ENCODE peak calls at places on chromosomes 5 and 9, in ten cellular contexts. O is endothelial cell; M is breast epithelium; P is GM13976; V is stomach; W is tibial artery; Q is bronchial epithelial cell; D is fibroblast of the aortic adventitia; H is heart left ventricle; R is CD4-positive, alpha-beta T cell. T is an unnamed sample.

GRCh38 chr5:150489358-150490295 is 18.3 kb upstream of the NDST1 start:
- DNase-seq in O (no peak), M (no peak), P (peak), V (no peak), W (no peak), Q (no peak), D (no peak), H (no peak), R (no peak), T (peak)

GRCh38 chr5:32628049-32628803 is 42.9 kb downstream of the SUB1 start:
- DNase-seq in O (no peak), M (no peak), P (no peak), V (no peak), W (no peak), Q (no peak), D (peak), H (no peak), R (no peak), T (no peak)

GRCh38 chr9:93452710-93453046 is 703 bp downstream of the FAM120AOS start:
- DNase-seq in O (no peak), M (no peak), P (no peak), V (peak), W (no peak), Q (no peak), D (no peak), H (peak), R (no peak), T (peak)

GRCh38 chr5:150001660-150002493 is 1.3 kb downstream of the HMGXB3 start:
- DNase-seq in O (peak), M (no peak), P (peak), V (peak), W (peak), Q (peak), D (peak), H (peak), R (peak), T (no peak)

GRCh38 chr5:153233933-153234332 is 256.5 kb upstream of the GRIA1 start:
- DNase-seq in O (no peak), M (no peak), P (no peak), V (no peak), W (no peak), Q (no peak), D (no peak), H (no peak), R (no peak), T (no peak)

GRCh38 chr9:12916037-12916436 is 141.2 kb downstream of the LURAP1L start:
- DNase-seq in O (no peak), M (no peak), P (no peak), V (no peak), W (no peak), Q (no peak), D (peak), H (no peak), R (no peak), T (no peak)

GRCh38 chr9:114742947-114743346 is 61.0 kb upstream of the TEX48 start:
- DNase-seq in O (no peak), M (no peak), P (no peak), V (no peak), W (no peak), Q (peak), D (peak), H (no peak), R (no peak), T (no peak)

GRCh38 chr5:122120493-122120892 is 8.9 kb upstream of the ZNF474 start:
- DNase-seq in O (no peak), M (no peak), P (no peak), V (no peak), W (no peak), Q (no peak), D (no peak), H (no peak), R (no peak), T (no peak)

GRCh38 chr5:1565737-1566734 is 42.3 kb upstream of the LPCAT1 start:
- DNase-seq in O (no peak), M (no peak), P (no peak), V (no peak), W (no peak), Q (no peak), D (no peak), H (no peak), R (no peak), T (no peak)

GRCh38 chr9:109141375-109141774 is 21.6 kb upstream of the TMEM245 start:
- DNase-seq in O (no peak), M (no peak), P (no peak), V (no peak), W (no peak), Q (no peak), D (no peak), H (no peak), R (no peak), T (no peak)

GRCh38 chr9:109145062-109145461 is 22.0 kb downstream of the FRRS1L start:
- DNase-seq in O (no peak), M (no peak), P (no peak), V (no peak), W (no peak), Q (no peak), D (no peak), H (no peak), R (no peak), T (no peak)

GRCh38 chr9:109138421-109138820 is 18.7 kb upstream of the TMEM245 start:
- DNase-seq in O (no peak), M (no peak), P (no peak), V (no peak), W (no peak), Q (no peak), D (no peak), H (no peak), R (no peak), T (no peak)

GRCh38 chr9:109139851-109140250 is 20.1 kb upstream of the TMEM245 start:
- DNase-seq in O (no peak), M (no peak), P (no peak), V (no peak), W (no peak), Q (peak), D (no peak), H (no peak), R (no peak), T (no peak)

GRCh38 chr9:109143881-109144562 is 23.0 kb downstream of the FRRS1L start:
- DNase-seq in O (no peak), M (no peak), P (peak), V (no peak), W (no peak), Q (peak), D (peak), H (no peak), R (no peak), T (no peak)
- TF ChIP-seq CTCF in O (peak), M (no peak), P (no peak), V (no peak), W (no peak), Q (peak), D (peak), H (no peak), R (no peak), T (peak)

GRCh38 chr9:136439550-136440408 is at the start of gene INPP5E:
- DNase-seq in O (peak), M (peak), P (peak), V (peak), W (peak), Q (peak), D (peak), H (peak), R (peak), T (peak)

GRCh38 chr9:136437430-136437829 is 2.2 kb downstream of the INPP5E start:
- DNase-seq in O (no peak), M (no peak), P (no peak), V (no peak), W (no peak), Q (peak), D (peak), H (no peak), R (no peak), T (no peak)

GRCh38 chr9:136438909-136439549 is 616 bp downstream of the INPP5E start:
- DNase-seq in O (peak), M (no peak), P (peak), V (no peak), W (no peak), Q (peak), D (peak), H (no peak), R (peak), T (peak)

GRCh38 chr9:136437839-136438547 is 1.7 kb downstream of the INPP5E start:
- DNase-seq in O (no peak), M (no peak), P (no peak), V (no peak), W (no peak), Q (peak), D (peak), H (no peak), R (peak), T (no peak)

DNA sequence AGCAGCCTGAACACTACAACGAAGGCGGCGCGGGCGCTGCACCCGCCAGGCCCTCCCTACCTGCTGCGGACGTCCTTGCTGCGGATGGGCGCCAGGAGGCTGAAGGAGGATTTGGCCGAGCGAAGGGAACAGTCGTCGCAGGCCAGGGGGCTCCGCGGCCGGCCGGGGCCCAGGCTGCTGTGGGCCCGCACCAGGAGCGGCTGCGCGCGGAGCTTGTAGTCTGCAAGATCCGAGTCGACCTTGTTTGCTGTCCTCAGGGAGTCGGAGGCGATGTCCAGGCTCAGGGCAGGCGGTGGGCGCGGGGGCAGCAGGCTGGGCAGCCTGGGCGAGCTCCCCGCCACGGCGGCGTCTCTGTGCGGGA is 1.1 kb downstream of the INPP5E start:
- DNase-seq in O (peak), M (no peak), P (peak), V (no peak), W (no peak), Q (peak), D (peak), H (no peak), R (no peak), T (no peak)
- TF ChIP-seq CTCF in O (no peak), M (no peak), P (no peak), V (no peak), W (no peak), Q (no peak), D (no peak), H (no peak), R (no peak), T (no peak)

GRCh38 chr5:143214458-143214857 is 189.0 kb downstream of the NR3C1 start:
- DNase-seq in O (no peak), M (no peak), P (no peak), V (no peak), W (no peak), Q (no peak), D (no peak), H (no peak), R (no peak), T (no peak)

GRCh38 chr5:143214890-143215289 is 188.6 kb downstream of the NR3C1 start:
- DNase-seq in O (no peak), M (no peak), P (no peak), V (no peak), W (no peak), Q (no peak), D (no peak), H (no peak), R (no peak), T (no peak)

GRCh38 chr5:143213231-143213850 is 190.1 kb downstream of the NR3C1 start:
- DNase-seq in O (no peak), M (no peak), P (no peak), V (no peak), W (peak), Q (no peak), D (peak), H (no peak), R (no peak), T (no peak)

GRCh38 chr5:143212261-143212660 is 191.2 kb downstream of the NR3C1 start:
- DNase-seq in O (no peak), M (no peak), P (no peak), V (no peak), W (no peak), Q (no peak), D (no peak), H (no peak), R (no peak), T (no peak)

GRCh38 chr5:143213851-143214363 is 189.6 kb downstream of the NR3C1 start:
- DNase-seq in O (no peak), M (no peak), P (peak), V (no peak), W (no peak), Q (no peak), D (no peak), H (no peak), R (no peak), T (no peak)
- TF ChIP-seq CTCF in O (no peak), M (no peak), P (peak), V (no peak), W (no peak), Q (no peak), D (peak), H (no peak), R (no peak), T (no peak)

DNA sequence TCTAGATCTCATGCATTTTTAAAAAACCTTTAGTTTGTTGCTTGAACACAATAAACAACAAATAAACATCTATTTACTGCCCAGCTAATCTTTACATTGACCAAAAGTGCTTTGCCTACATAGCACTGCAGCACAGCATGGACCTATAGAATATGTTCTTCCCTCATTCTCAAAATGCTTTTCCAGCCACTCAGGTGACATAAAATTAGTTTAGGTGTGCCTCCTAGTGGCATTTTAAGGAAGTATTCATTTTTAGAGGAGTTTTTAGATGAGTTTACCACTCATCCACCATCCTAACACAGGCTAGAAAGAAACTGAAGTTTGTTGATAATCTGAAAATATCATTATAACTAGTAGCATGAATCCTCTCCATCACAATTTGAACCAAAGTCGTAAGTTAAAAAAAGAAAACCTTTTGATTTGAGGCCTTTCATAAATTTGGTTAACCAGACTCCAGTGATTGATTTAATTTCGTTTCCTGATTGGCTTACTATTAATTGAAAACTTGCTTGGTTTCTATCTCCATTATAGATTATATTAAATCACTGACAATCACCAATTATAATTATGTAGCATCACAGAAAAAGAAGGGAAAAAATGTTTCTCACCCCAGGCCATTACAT is 12.6 kb downstream of the PLGRKT start:
- DNase-seq in O (no peak), M (no peak), P (peak), V (no peak), W (no peak), Q (peak), D (peak), H (no peak), R (no peak), T (no peak)
- TF ChIP-seq CTCF in O (peak), M (no peak), P (no peak), V (peak), W (peak), Q (peak), D (peak), H (peak), R (peak), T (peak)